ENCODE peak calls at places on chromosomes 5 and 9, in five cellular contexts. One of them, this sample, is unnamed.

GRCh38 chr9:76394023-76394895 is at the start of gene RFK:
- DNase-seq in AG10803: peak
- DNase-seq in lung: peak
- DNase-seq in mucosa of descending colon: peak
- DNase-seq in upper lobe of right lung: peak
- DNase-seq in this sample: peak

GRCh38 chr5:15587941-15588340 is 88.0 kb downstream of the FBXL7 start:
- DNase-seq in lung: no peak
- DNase-seq in mucosa of descending colon: no peak
- DNase-seq in upper lobe of right lung: no peak
- DNase-seq in AG10803: peak
- DNase-seq in this sample: peak

GRCh38 chr5:1665803-1666202 is 133.8 kb downstream of the MRPL36 start:
- DNase-seq in mucosa of descending colon: no peak
- DNase-seq in AG10803: no peak
- DNase-seq in lung: peak
- DNase-seq in upper lobe of right lung: peak
- DNase-seq in this sample: no peak

GRCh38 chr9:34396276-34397214 is 19.8 kb upstream of the MYORG start:
- DNase-seq in lung: no peak
- DNase-seq in mucosa of descending colon: no peak
- DNase-seq in AG10803: no peak
- DNase-seq in upper lobe of right lung: no peak
- DNase-seq in this sample: no peak

GRCh38 chr9:137721479-137721878 is 102.7 kb downstream of the EHMT1 start:
- DNase-seq in AG10803: no peak
- DNase-seq in upper lobe of right lung: no peak
- DNase-seq in lung: no peak
- DNase-seq in mucosa of descending colon: no peak
- DNase-seq in this sample: no peak

GRCh38 chr5:120228262-120229031 is 235.7 kb upstream of the PRR16 start:
- DNase-seq in mucosa of descending colon: no peak
- DNase-seq in AG10803: peak
- DNase-seq in upper lobe of right lung: no peak
- DNase-seq in lung: no peak
- DNase-seq in this sample: no peak

GRCh38 chr5:124963236-124963929 is 216.9 kb upstream of the ZNF608 start:
- DNase-seq in mucosa of descending colon: no peak
- DNase-seq in AG10803: peak
- DNase-seq in lung: no peak
- DNase-seq in upper lobe of right lung: no peak
- DNase-seq in this sample: peak

GRCh38 chr9:14309403-14309802 is 4.5 kb downstream of the NFIB start:
- DNase-seq in lung: no peak
- DNase-seq in AG10803: no peak
- DNase-seq in mucosa of descending colon: no peak
- DNase-seq in upper lobe of right lung: no peak
- DNase-seq in this sample: peak

GRCh38 chr5:110517396-110517795 is 209.1 kb downstream of the TMEM232 start:
- DNase-seq in mucosa of descending colon: no peak
- DNase-seq in lung: no peak
- DNase-seq in upper lobe of right lung: no peak
- DNase-seq in AG10803: no peak
- DNase-seq in this sample: no peak

GRCh38 chr5:68246802-68247201 is 31.2 kb downstream of the PIK3R1 start:
- DNase-seq in AG10803: no peak
- DNase-seq in mucosa of descending colon: no peak
- DNase-seq in upper lobe of right lung: no peak
- DNase-seq in lung: no peak
- DNase-seq in this sample: no peak

GRCh38 chr5:170628691-170629565 is 125.1 kb downstream of the KCNIP1 start:
- DNase-seq in mucosa of descending colon: no peak
- DNase-seq in lung: no peak
- DNase-seq in AG10803: no peak
- DNase-seq in upper lobe of right lung: no peak
- DNase-seq in this sample: no peak

GRCh38 chr9:35070823-35071813 is 1.3 kb downstream of the VCP start:
- DNase-seq in AG10803: peak
- DNase-seq in lung: no peak
- DNase-seq in mucosa of descending colon: no peak
- DNase-seq in upper lobe of right lung: no peak
- DNase-seq in this sample: peak

GRCh38 chr9:33921967-33922895 is 105.3 kb downstream of the UBE2R2 start:
- DNase-seq in upper lobe of right lung: no peak
- DNase-seq in AG10803: no peak
- DNase-seq in lung: no peak
- DNase-seq in mucosa of descending colon: no peak
- DNase-seq in this sample: peak

GRCh38 chr5:73066466-73066865 is 53.9 kb upstream of the TMEM171 start:
- DNase-seq in AG10803: peak
- DNase-seq in lung: no peak
- DNase-seq in mucosa of descending colon: no peak
- DNase-seq in upper lobe of right lung: no peak
- DNase-seq in this sample: peak

GRCh38 chr5:123206618-123207320 is 117.7 kb downstream of the PRDM6 start:
- DNase-seq in lung: no peak
- DNase-seq in upper lobe of right lung: no peak
- DNase-seq in AG10803: peak
- DNase-seq in mucosa of descending colon: no peak
- DNase-seq in this sample: peak

GRCh38 chr9:99411068-99411467 is 189.0 kb downstream of the SEC61B start:
- DNase-seq in AG10803: no peak
- DNase-seq in lung: no peak
- DNase-seq in upper lobe of right lung: no peak
- DNase-seq in mucosa of descending colon: no peak
- DNase-seq in this sample: no peak

GRCh38 chr9:18442629-18443491 is 31.1 kb upstream of the ADAMTSL1 start:
- DNase-seq in AG10803: peak
- DNase-seq in lung: peak
- DNase-seq in upper lobe of right lung: peak
- DNase-seq in mucosa of descending colon: peak
- DNase-seq in this sample: peak

GRCh38 chr5:14937277-14937676 is 65.7 kb upstream of the ANKH start:
- DNase-seq in upper lobe of right lung: no peak
- DNase-seq in AG10803: no peak
- DNase-seq in lung: no peak
- DNase-seq in mucosa of descending colon: no peak
- DNase-seq in this sample: no peak

GRCh38 chr9:112050544-112051475 is 124.3 kb downstream of the SUSD1 start:
- DNase-seq in lung: no peak
- DNase-seq in mucosa of descending colon: no peak
- DNase-seq in upper lobe of right lung: no peak
- DNase-seq in AG10803: peak
- DNase-seq in this sample: peak

GRCh38 chr5:75667586-75667985 is 49.7 kb downstream of the POC5 start:
- DNase-seq in upper lobe of right lung: no peak
- DNase-seq in AG10803: no peak
- DNase-seq in lung: no peak
- DNase-seq in mucosa of descending colon: no peak
- DNase-seq in this sample: no peak

GRCh38 chr9:128053560-128053959 is 13.6 kb downstream of the NAIF1 start:
- DNase-seq in upper lobe of right lung: peak
- DNase-seq in AG10803: no peak
- DNase-seq in lung: no peak
- DNase-seq in mucosa of descending colon: no peak
- DNase-seq in this sample: no peak

DNA sequence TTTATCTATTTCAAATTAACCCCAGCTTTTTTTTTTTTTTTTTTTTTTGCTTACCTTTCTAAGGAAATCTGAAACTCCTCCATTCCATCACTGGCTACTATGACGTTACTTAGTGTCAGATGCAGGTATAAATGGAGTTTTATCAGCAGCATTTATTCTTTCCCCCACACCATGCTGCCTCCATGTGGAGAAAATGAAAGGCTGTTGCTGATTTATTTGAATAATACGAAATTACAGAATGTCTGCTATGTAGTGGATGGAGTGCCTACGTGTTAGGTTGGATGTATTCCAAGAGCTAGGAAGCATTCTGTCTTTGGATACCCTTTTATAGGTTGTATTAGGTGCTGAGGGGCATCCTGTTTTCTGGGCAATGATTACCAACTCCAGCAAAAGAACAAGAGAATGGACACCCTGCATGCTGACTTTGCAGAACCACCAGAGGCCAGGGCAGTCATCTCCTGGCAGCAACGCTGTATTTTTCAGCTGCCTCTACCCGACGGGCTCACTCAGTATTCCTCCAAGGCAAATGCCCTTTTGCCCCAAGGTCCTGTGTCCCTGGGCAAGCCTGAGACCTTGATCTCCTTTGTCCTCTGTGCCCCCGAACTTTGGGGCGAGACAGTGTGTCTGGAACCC is 199.5 kb downstream of the ALDH1A1 start:
- DNase-seq in AG10803: peak
- DNase-seq in upper lobe of right lung: no peak
- DNase-seq in lung: no peak
- DNase-seq in mucosa of descending colon: no peak
- DNase-seq in this sample: peak
- TF ChIP-seq CTCF in AG10803: peak
- TF ChIP-seq CTCF in upper lobe of right lung: no peak
- TF ChIP-seq CTCF in lung: no peak
- TF ChIP-seq CTCF in mucosa of descending colon: no peak
- TF ChIP-seq CTCF in this sample: peak

GRCh38 chr9:122132539-122132938 is 27.0 kb downstream of the NDUFA8 start:
- DNase-seq in mucosa of descending colon: no peak
- DNase-seq in lung: no peak
- DNase-seq in upper lobe of right lung: peak
- DNase-seq in AG10803: no peak
- DNase-seq in this sample: no peak

GRCh38 chr9:122130837-122131236 is 28.7 kb downstream of the NDUFA8 start:
- DNase-seq in AG10803: no peak
- DNase-seq in lung: no peak
- DNase-seq in mucosa of descending colon: no peak
- DNase-seq in upper lobe of right lung: peak
- DNase-seq in this sample: no peak

GRCh38 chr9:122133263-122133983 is 26.2 kb downstream of the NDUFA8 start:
- DNase-seq in lung: no peak
- DNase-seq in upper lobe of right lung: peak
- DNase-seq in mucosa of descending colon: no peak
- DNase-seq in AG10803: no peak
- DNase-seq in this sample: peak

GRCh38 chr9:122129969-122130368 is 29.6 kb downstream of the NDUFA8 start:
- DNase-seq in AG10803: no peak
- DNase-seq in mucosa of descending colon: no peak
- DNase-seq in upper lobe of right lung: peak
- DNase-seq in lung: no peak
- DNase-seq in this sample: no peak

DNA sequence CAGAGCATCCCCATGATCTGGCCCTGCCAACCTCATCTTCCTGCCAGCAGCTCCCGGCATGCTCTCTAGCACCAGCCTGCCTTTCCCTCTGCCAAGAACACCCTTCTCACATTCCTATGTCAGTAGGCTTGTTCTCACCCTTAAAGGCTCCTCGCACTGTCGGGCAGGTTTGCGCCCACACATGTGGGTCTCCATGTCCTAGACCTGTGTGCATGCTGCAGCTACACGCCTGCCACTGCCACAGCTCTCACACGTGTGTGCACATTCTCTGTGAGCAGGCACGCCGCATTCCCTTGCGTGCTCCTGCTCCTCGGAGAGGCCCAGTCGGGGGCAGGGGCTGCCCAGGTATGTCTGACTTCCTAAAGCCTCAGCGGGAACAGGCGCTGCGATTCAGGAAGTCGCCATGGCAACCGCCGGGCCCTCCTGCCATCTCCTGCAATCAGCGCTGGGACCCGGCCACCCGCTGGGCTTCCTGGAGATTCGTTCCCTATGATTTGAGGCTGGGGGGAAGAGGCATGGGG is 28.1 kb downstream of the NDUFA8 start:
- DNase-seq in mucosa of descending colon: no peak
- DNase-seq in AG10803: no peak
- DNase-seq in lung: no peak
- DNase-seq in upper lobe of right lung: no peak
- DNase-seq in this sample: no peak
- H3K4me3 ChIP-seq in mucosa of descending colon: no peak
- H3K4me3 ChIP-seq in AG10803: no peak
- H3K4me3 ChIP-seq in lung: no peak
- H3K4me3 ChIP-seq in upper lobe of right lung: no peak
- H3K4me3 ChIP-seq in this sample: no peak

DNA sequence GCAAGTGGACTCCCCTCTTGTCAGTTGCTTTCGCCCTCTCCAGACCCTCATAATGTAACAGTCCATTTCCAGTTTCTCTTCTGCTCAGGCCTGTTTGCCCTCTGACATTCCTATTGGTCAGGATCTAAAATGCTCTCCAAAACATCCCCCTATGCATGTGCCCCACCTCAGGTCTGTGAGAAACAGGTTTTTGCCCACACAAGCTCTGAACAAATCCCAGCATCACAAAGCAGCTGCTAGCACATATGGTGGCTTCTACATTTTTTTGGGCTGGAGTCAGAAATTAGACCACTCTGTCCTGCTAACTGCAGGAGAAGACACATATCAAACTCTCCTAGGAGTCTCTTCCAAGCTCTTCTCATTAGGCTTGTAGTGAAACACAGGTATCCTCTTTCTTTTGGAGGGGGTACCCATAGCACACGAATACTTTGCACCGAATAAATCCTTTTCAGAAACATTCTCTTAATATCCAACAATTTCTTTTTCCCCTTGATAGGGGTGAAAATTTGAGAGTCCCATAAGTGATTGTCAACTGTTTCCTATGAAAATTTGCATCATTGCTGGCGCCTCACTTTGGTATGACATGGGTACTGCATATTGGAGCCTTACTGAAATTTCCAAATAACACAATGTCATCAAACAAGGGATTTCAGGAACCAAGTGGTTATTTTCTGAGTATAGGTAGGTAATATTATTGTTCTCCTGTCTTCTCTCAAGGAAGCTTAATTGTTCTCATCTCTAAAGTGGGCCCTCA is 19.3 kb upstream of the HSPA9 start:
- DNase-seq in lung: no peak
- DNase-seq in mucosa of descending colon: no peak
- DNase-seq in AG10803: no peak
- DNase-seq in upper lobe of right lung: no peak
- DNase-seq in this sample: no peak
- TF ChIP-seq CTCF in lung: no peak
- TF ChIP-seq CTCF in mucosa of descending colon: no peak
- TF ChIP-seq CTCF in AG10803: peak
- TF ChIP-seq CTCF in upper lobe of right lung: peak
- TF ChIP-seq CTCF in this sample: peak

DNA sequence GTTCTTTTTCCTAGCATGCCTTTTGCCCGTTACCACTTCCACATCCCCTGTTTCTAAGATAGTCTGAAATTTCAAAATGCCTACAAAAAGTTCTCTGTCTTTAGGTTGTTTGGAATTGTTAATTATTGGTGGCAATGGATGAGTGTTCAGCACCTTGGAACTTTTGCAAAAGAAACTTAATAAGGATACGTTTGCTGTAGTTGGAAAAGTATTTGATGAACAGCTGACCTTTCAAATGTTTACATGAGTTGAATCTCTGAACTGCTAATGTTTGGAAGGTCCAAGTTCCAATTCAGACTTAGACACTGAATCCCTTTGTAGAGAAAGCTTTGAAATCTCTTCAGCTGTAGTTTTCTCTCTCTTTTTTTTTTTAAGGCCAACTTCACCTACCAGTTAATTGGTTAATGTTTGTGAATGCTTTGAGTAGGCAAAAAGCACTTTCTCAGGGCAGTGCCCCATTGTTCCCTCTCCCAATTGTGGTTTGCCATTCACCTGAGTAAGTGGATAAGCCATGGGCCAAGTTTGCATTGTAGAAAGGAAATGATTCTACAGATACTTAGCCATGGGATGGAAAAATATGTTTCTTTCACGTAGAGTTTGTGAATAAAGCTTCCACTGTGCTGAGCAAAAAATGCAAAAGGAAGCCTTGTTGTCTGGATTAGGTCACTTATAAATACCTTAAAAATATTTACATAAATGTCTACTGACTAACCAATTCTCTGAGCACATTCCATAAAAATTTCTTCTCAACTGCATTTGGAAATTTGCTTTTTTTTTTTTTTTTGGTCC is 156.4 kb upstream of the ELL2 start:
- DNase-seq in AG10803: peak
- DNase-seq in mucosa of descending colon: no peak
- DNase-seq in lung: no peak
- DNase-seq in upper lobe of right lung: no peak
- DNase-seq in this sample: peak
- H3K4me3 ChIP-seq in AG10803: no peak
- H3K4me3 ChIP-seq in mucosa of descending colon: no peak
- H3K4me3 ChIP-seq in lung: no peak
- H3K4me3 ChIP-seq in upper lobe of right lung: no peak
- H3K4me3 ChIP-seq in this sample: no peak

This sample was measured in fibroblast of pulmonary artery.